ENCODE peak calls at places on chromosomes 11 and 22, in seven cellular contexts. T is endothelial cell, X is colonic mucosa, R is RWPE1, M is A673, A is B cell, N is pons. K is an unnamed sample.

GRCh38 chr11:131099746-131100145 is 183.5 kb upstream of the SNX19 start:
- DNase-seq in N (peak), T (no peak), X (no peak), M (no peak), A (no peak), R (no peak), K (no peak)

GRCh38 chr22:17366329-17366728 is 2.9 kb upstream of the CECR2 start:
- DNase-seq in R (no peak), M (no peak), T (no peak), A (no peak), N (no peak), X (no peak), K (no peak)

GRCh38 chr11:93131709-93132108 is 66.1 kb downstream of the SLC36A4 start:
- DNase-seq in N (no peak), T (peak), R (no peak), M (peak), X (no peak), A (no peak), K (no peak)

GRCh38 chr11:128686745-128687177 is 7.1 kb upstream of the FLI1 start:
- DNase-seq in A (peak), R (peak), M (no peak), X (no peak), T (peak), N (no peak), K (no peak)

GRCh38 chr11:61707574-61707973 is 27.4 kb downstream of the DAGLA start:
- DNase-seq in A (no peak), M (no peak), R (no peak), X (peak), N (no peak), T (no peak), K (no peak)

GRCh38 chr11:86947541-86947940 is 7.7 kb downstream of the FZD4 start:
- DNase-seq in N (no peak), A (no peak), R (no peak), X (no peak), M (no peak), T (no peak), K (no peak)

GRCh38 chr11:7449841-7450214 is 35.5 kb upstream of the OLFML1 start:
- DNase-seq in T (no peak), A (no peak), N (no peak), R (no peak), X (no peak), M (no peak), K (no peak)

GRCh38 chr22:23077627-23078461 is 7.5 kb downstream of the GNAZ start:
- DNase-seq in X (no peak), A (no peak), M (no peak), N (no peak), T (no peak), R (no peak), K (no peak)

GRCh38 chr22:36445158-36445668 is 36.2 kb downstream of the TXN2 start:
- DNase-seq in R (no peak), M (peak), T (no peak), X (no peak), N (no peak), A (no peak), K (peak)

GRCh38 chr11:79078999-79079398 is 361.8 kb downstream of the TENM4 start:
- DNase-seq in A (no peak), T (no peak), X (no peak), N (peak), M (no peak), R (no peak), K (no peak)

K was measured in ovary.